ENCODE peak calls at places on chromosomes 13 and 19, in seven cellular contexts. One of them, this sample, is unnamed.

GRCh38 chr19:21835429-21835809 is 563 bp downstream of the ZNF43 start:
- DNase-seq in AG09319: no peak
- DNase-seq in hepatocyte: no peak
- DNase-seq in HFF-Myc: no peak
- DNase-seq in WTC11: no peak
- DNase-seq in psoas muscle: no peak
- DNase-seq in MM.1S: no peak
- DNase-seq in this sample: no peak

GRCh38 chr13:66803759-66804456 is 426.2 kb downstream of the PCDH9 start:
- DNase-seq in HFF-Myc: no peak
- DNase-seq in AG09319: no peak
- DNase-seq in hepatocyte: no peak
- DNase-seq in psoas muscle: no peak
- DNase-seq in MM.1S: no peak
- DNase-seq in WTC11: no peak
- DNase-seq in this sample: peak; percentile 20

GRCh38 chr19:39996218-39996810 is 546 bp upstream of the ZNF546 start:
- DNase-seq in MM.1S: peak; percentile 29
- DNase-seq in HFF-Myc: peak; percentile 5
- DNase-seq in AG09319: peak; percentile 5
- DNase-seq in hepatocyte: peak; percentile 31
- DNase-seq in WTC11: no peak
- DNase-seq in psoas muscle: no peak
- DNase-seq in this sample: peak; percentile 53

GRCh38 chr19:40519352-40520322 is 52.8 kb downstream of the SPTBN4 start:
- DNase-seq in psoas muscle: peak; percentile 63
- DNase-seq in MM.1S: peak; percentile 25
- DNase-seq in AG09319: no peak
- DNase-seq in hepatocyte: peak; percentile 49
- DNase-seq in WTC11: peak; percentile 68
- DNase-seq in HFF-Myc: no peak
- DNase-seq in this sample: peak; percentile 44

GRCh38 chr13:23705578-23705977 is 135.4 kb downstream of the TNFRSF19 start:
- DNase-seq in WTC11: no peak
- DNase-seq in AG09319: no peak
- DNase-seq in MM.1S: no peak
- DNase-seq in psoas muscle: no peak
- DNase-seq in HFF-Myc: no peak
- DNase-seq in hepatocyte: no peak
- DNase-seq in this sample: peak; percentile 75

GRCh38 chr19:39318071-39318470 is 2.6 kb downstream of the LRFN1 start:
- DNase-seq in AG09319: no peak
- DNase-seq in HFF-Myc: no peak
- DNase-seq in psoas muscle: no peak
- DNase-seq in WTC11: no peak
- DNase-seq in hepatocyte: no peak
- DNase-seq in MM.1S: no peak
- DNase-seq in this sample: no peak

GRCh38 chr13:43072394-43072793 is 49.0 kb downstream of the DNAJC15 start:
- DNase-seq in psoas muscle: peak; percentile 59
- DNase-seq in AG09319: no peak
- DNase-seq in MM.1S: no peak
- DNase-seq in WTC11: no peak
- DNase-seq in hepatocyte: peak; percentile 40
- DNase-seq in HFF-Myc: no peak
- DNase-seq in this sample: peak; percentile 55

GRCh38 chr13:91776650-91777193 is 378.3 kb downstream of the GPC5 start:
- DNase-seq in AG09319: no peak
- DNase-seq in HFF-Myc: no peak
- DNase-seq in WTC11: no peak
- DNase-seq in hepatocyte: no peak
- DNase-seq in MM.1S: no peak
- DNase-seq in psoas muscle: no peak
- DNase-seq in this sample: no peak

GRCh38 chr19:10701955-10702307 is 692 bp downstream of the QTRT1 start:
- DNase-seq in WTC11: peak; percentile 64
- DNase-seq in HFF-Myc: no peak
- DNase-seq in hepatocyte: peak; percentile 46
- DNase-seq in MM.1S: peak; percentile 17
- DNase-seq in psoas muscle: no peak
- DNase-seq in AG09319: no peak
- DNase-seq in this sample: no peak

GRCh38 chr19:17830567-17831418 is 9.5 kb upstream of the INSL3 start:
- DNase-seq in hepatocyte: peak; percentile 90
- DNase-seq in WTC11: peak; percentile 98
- DNase-seq in psoas muscle: peak; percentile 71
- DNase-seq in HFF-Myc: no peak
- DNase-seq in AG09319: no peak
- DNase-seq in MM.1S: no peak
- DNase-seq in this sample: peak; percentile 84

GRCh38 chr19:47445937-47446402 is 25.7 kb downstream of the SLC8A2 start:
- DNase-seq in WTC11: peak; percentile 53
- DNase-seq in AG09319: no peak
- DNase-seq in HFF-Myc: no peak
- DNase-seq in psoas muscle: peak; percentile 67
- DNase-seq in MM.1S: no peak
- DNase-seq in hepatocyte: peak; percentile 70
- DNase-seq in this sample: no peak

GRCh38 chr13:110106726-110107125 is 200.2 kb downstream of the COL4A1 start:
- DNase-seq in hepatocyte: peak; percentile 8
- DNase-seq in WTC11: no peak
- DNase-seq in AG09319: peak; percentile 22
- DNase-seq in psoas muscle: no peak
- DNase-seq in HFF-Myc: no peak
- DNase-seq in MM.1S: no peak
- DNase-seq in this sample: no peak

GRCh38 chr13:110109140-110109783 is 197.7 kb downstream of the COL4A1 start:
- DNase-seq in psoas muscle: no peak
- DNase-seq in WTC11: no peak
- DNase-seq in hepatocyte: no peak
- DNase-seq in AG09319: no peak
- DNase-seq in HFF-Myc: no peak
- DNase-seq in MM.1S: no peak
- DNase-seq in this sample: no peak

GRCh38 chr13:110109910-110110309 is 197.0 kb downstream of the COL4A1 start:
- DNase-seq in hepatocyte: peak; percentile 68
- DNase-seq in AG09319: peak; percentile 83
- DNase-seq in HFF-Myc: no peak
- DNase-seq in MM.1S: no peak
- DNase-seq in psoas muscle: peak; percentile 92
- DNase-seq in WTC11: no peak
- DNase-seq in this sample: peak; percentile 87

GRCh38 chr13:110108348-110109139 is 198.4 kb downstream of the COL4A1 start:
- DNase-seq in HFF-Myc: peak; percentile 70
- DNase-seq in hepatocyte: peak; percentile 91
- DNase-seq in AG09319: peak; percentile 71
- DNase-seq in MM.1S: peak; percentile 59
- DNase-seq in psoas muscle: peak; percentile 86
- DNase-seq in WTC11: peak; percentile 71
- DNase-seq in this sample: peak; percentile 95

GRCh38 chr13:110107568-110108347 is 199.2 kb downstream of the COL4A1 start:
- DNase-seq in MM.1S: no peak
- DNase-seq in HFF-Myc: no peak
- DNase-seq in AG09319: no peak
- DNase-seq in WTC11: peak; percentile 65
- DNase-seq in psoas muscle: no peak
- DNase-seq in hepatocyte: no peak
- DNase-seq in this sample: peak; percentile 35
- TF ChIP-seq CTCF in MM.1S: no peak
- TF ChIP-seq CTCF in HFF-Myc: peak; percentile 27
- TF ChIP-seq CTCF in AG09319: no peak
- TF ChIP-seq CTCF in WTC11: no peak
- TF ChIP-seq CTCF in psoas muscle: peak; percentile 21
- TF ChIP-seq CTCF in hepatocyte: no peak
- TF ChIP-seq CTCF in this sample: peak; percentile 40

GRCh38 chr13:55999709-56000108 is 1141.0 kb upstream of the PRR20A start:
- DNase-seq in psoas muscle: no peak
- DNase-seq in HFF-Myc: no peak
- DNase-seq in MM.1S: no peak
- DNase-seq in hepatocyte: peak; percentile 8
- DNase-seq in AG09319: no peak
- DNase-seq in WTC11: peak; percentile 20
- DNase-seq in this sample: no peak
- TF ChIP-seq CTCF in psoas muscle: no peak
- TF ChIP-seq CTCF in HFF-Myc: no peak
- TF ChIP-seq CTCF in MM.1S: no peak
- TF ChIP-seq CTCF in hepatocyte: no peak
- TF ChIP-seq CTCF in AG09319: no peak
- TF ChIP-seq CTCF in WTC11: peak; percentile 24
- TF ChIP-seq CTCF in this sample: no peak

DNA sequence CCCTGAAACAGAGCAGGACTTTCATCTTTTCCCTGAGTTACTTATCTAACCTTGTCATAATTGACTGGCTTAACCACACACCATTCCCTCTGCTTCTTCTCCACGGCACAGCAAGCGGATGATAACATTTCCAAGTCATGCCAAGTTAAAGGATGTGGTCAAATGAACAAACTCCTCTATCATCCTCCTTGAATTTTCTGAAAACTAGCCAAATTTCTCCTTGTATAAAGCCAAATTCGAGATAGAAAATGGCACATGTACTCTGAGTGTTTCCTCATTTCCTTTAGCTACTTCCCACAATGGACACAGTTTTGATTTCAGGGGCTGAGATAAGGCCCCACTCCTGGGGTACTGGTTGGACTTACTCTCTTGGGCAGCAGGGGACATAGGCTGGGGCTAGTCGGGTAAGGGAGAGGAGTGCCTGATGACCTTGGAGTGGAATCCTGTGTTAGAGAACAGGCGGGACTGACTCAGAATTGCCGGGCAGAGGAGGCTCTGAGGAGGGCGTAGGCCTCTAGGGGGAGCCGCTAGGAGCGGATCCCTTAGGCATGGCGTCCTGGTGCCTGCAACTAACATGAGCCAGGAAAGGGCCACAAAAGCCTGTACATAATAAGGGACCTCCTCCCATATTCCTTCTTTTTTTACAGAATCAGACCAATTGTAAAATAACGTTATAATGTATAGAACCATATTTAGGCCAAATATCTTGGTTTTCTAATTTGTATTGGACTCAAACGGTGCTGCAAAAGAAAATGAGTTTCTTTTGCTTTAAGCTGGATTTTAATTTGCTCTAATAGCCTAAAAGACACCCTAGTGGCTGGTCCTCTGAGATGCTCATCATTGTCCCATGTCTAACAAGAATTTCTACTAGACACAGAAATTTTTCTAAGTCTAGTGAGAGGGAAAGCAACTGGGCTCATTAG is 20.4 kb upstream of the TMTC4 start:
- DNase-seq in hepatocyte: peak; percentile 72
- DNase-seq in WTC11: peak; percentile 79
- DNase-seq in AG09319: no peak
- DNase-seq in HFF-Myc: no peak
- DNase-seq in MM.1S: no peak
- DNase-seq in psoas muscle: no peak
- DNase-seq in this sample: peak; percentile 68
- TF ChIP-seq CTCF in hepatocyte: peak; percentile 49
- TF ChIP-seq CTCF in WTC11: peak; percentile 28
- TF ChIP-seq CTCF in AG09319: peak; percentile 42
- TF ChIP-seq CTCF in HFF-Myc: peak; percentile 76
- TF ChIP-seq CTCF in MM.1S: peak; percentile 16
- TF ChIP-seq CTCF in psoas muscle: peak; percentile 20
- TF ChIP-seq CTCF in this sample: peak; percentile 77

DNA sequence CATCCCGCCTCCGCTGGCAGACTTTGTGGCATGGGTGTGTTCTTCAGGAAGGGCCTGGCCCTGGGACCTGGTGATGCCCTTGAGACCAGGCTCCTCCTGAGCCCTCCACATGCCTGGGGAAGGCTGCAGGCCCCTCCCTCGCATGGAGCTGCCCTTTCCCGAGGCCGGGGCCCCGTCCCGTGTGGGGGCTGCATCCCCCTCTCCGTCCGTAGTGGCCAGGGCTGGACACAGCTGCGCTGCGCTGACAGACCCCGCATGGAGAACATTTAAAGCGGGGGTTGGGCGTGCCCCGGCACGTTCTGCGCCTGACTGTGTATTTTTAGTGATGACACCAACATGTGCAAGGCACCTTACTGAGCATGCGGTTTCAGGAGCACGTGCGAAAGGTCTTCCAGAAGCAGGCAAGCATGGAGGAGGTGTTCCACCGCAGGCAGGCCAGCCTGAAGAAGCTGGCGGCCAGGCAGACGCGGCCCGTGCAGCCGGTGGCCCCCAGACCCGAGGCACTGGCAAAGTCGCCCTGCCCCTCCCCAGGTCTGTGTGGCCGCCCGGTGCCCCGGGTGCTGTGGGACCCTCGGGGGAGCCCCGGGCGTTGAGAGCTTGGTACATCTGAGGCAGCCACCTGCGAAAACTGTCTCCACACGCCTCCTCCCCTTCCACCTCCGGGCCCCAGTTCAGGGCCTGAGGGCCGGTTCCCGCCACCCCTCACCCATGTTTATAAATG is 28.8 kb upstream of the F7 start:
- DNase-seq in WTC11: no peak
- DNase-seq in HFF-Myc: no peak
- DNase-seq in AG09319: no peak
- DNase-seq in psoas muscle: peak; percentile 38
- DNase-seq in hepatocyte: no peak
- DNase-seq in MM.1S: no peak
- DNase-seq in this sample: no peak
- TF ChIP-seq CTCF in WTC11: no peak
- TF ChIP-seq CTCF in HFF-Myc: no peak
- TF ChIP-seq CTCF in AG09319: no peak
- TF ChIP-seq CTCF in psoas muscle: no peak
- TF ChIP-seq CTCF in hepatocyte: no peak
- TF ChIP-seq CTCF in MM.1S: no peak
- TF ChIP-seq CTCF in this sample: no peak

GRCh38 chr19:3807131-3807480 is 20.9 kb upstream of the MATK start:
- DNase-seq in WTC11: no peak
- DNase-seq in AG09319: no peak
- DNase-seq in MM.1S: no peak
- DNase-seq in psoas muscle: no peak
- DNase-seq in HFF-Myc: no peak
- DNase-seq in hepatocyte: no peak
- DNase-seq in this sample: no peak
- TF ChIP-seq CTCF in WTC11: no peak
- TF ChIP-seq CTCF in AG09319: no peak
- TF ChIP-seq CTCF in MM.1S: no peak
- TF ChIP-seq CTCF in psoas muscle: no peak
- TF ChIP-seq CTCF in HFF-Myc: no peak
- TF ChIP-seq CTCF in hepatocyte: no peak
- TF ChIP-seq CTCF in this sample: no peak

GRCh38 chr13:39095500-39095899 is 57.2 kb downstream of the NHLRC3 start:
- DNase-seq in psoas muscle: no peak
- DNase-seq in WTC11: no peak
- DNase-seq in MM.1S: no peak
- DNase-seq in HFF-Myc: no peak
- DNase-seq in AG09319: no peak
- DNase-seq in hepatocyte: no peak
- DNase-seq in this sample: no peak

GRCh38 chr13:39091586-39091985 is 53.3 kb downstream of the NHLRC3 start:
- DNase-seq in hepatocyte: no peak
- DNase-seq in AG09319: no peak
- DNase-seq in MM.1S: no peak
- DNase-seq in WTC11: no peak
- DNase-seq in psoas muscle: no peak
- DNase-seq in HFF-Myc: no peak
- DNase-seq in this sample: no peak
- TF ChIP-seq CTCF in hepatocyte: no peak
- TF ChIP-seq CTCF in AG09319: no peak
- TF ChIP-seq CTCF in MM.1S: no peak
- TF ChIP-seq CTCF in WTC11: no peak
- TF ChIP-seq CTCF in psoas muscle: no peak
- TF ChIP-seq CTCF in HFF-Myc: no peak
- TF ChIP-seq CTCF in this sample: no peak